ENCODE peak calls at places on chromosomes 7 and 10, in ten cellular contexts. J is ovary, Q is GM12878, O is upper lobe of left lung, L is transverse colon, I is SK-N-SH, C is stomach, W is A549, G is HepG2, H is sigmoid colon. S is an unnamed sample.
A peak's percentile ranks its signal among the peaks of the same experiment; 100 is the strongest.

GRCh38 chr7:17412883-17413282 is 114.4 kb downstream of the AHR start:
- DNase-seq in J (no peak), Q (no peak), O (no peak), L (no peak), I (no peak), C (no peak), W (no peak), G (no peak), H (no peak), S (no peak)

GRCh38 chr7:151671514-151671913 is 151.8 kb upstream of the RHEB start:
- DNase-seq in J (peak; percentile 38), Q (no peak), O (no peak), L (no peak), I (no peak), C (no peak), W (no peak), G (no peak), H (no peak), S (no peak)

GRCh38 chr10:36344240-36344639 is 702.1 kb upstream of the FZD8 start:
- DNase-seq in J (no peak), Q (no peak), O (no peak), L (no peak), I (no peak), C (no peak), W (no peak), G (no peak), H (no peak), S (no peak)

GRCh38 chr7:101271021-101271420 is 26.1 kb upstream of the FIS1 start:
- DNase-seq in J (no peak), Q (no peak), O (no peak), L (no peak), I (no peak), C (no peak), W (no peak), G (no peak), H (no peak), S (no peak)

GRCh38 chr7:29375641-29376562 is 181.3 kb downstream of the CHN2 start:
- DNase-seq in J (no peak), Q (no peak), O (no peak), L (peak; percentile 77), I (no peak), C (peak; percentile 68), W (peak; percentile 5), G (peak; percentile 71), H (no peak), S (no peak)

GRCh38 chr7:20185988-20186387 is 31.2 kb downstream of the MACC1 start:
- DNase-seq in J (no peak), Q (no peak), O (no peak), L (no peak), I (no peak), C (no peak), W (no peak), G (no peak), H (no peak), S (no peak)

GRCh38 chr7:112272921-112273561 is 66.5 kb downstream of the ZNF277 start:
- DNase-seq in J (no peak), Q (no peak), O (peak; percentile 53), L (peak; percentile 9), I (no peak), C (no peak), W (no peak), G (no peak), H (peak; percentile 53), S (no peak)

GRCh38 chr10:28147706-28148105 is 148.8 kb upstream of the ODAD2 start:
- DNase-seq in J (no peak), Q (no peak), O (no peak), L (no peak), I (no peak), C (no peak), W (no peak), G (no peak), H (no peak), S (no peak)

GRCh38 chr7:89332026-89332425 is 536.5 kb upstream of the TEX47 start:
- DNase-seq in J (no peak), Q (no peak), O (no peak), L (no peak), I (no peak), C (no peak), W (no peak), G (no peak), H (no peak), S (no peak)

GRCh38 chr7:88151119-88151790 is 68.6 kb downstream of the SRI start:
- DNase-seq in J (no peak), Q (no peak), O (no peak), L (no peak), I (no peak), C (no peak), W (no peak), G (peak; percentile 84), H (no peak), S (no peak)

GRCh38 chr7:88150018-88150417 is 69.8 kb downstream of the SRI start:
- DNase-seq in J (no peak), Q (no peak), O (no peak), L (no peak), I (no peak), C (no peak), W (no peak), G (peak; percentile 6), H (no peak), S (no peak)

GRCh38 chr7:88147949-88148348 is 71.9 kb downstream of the SRI start:
- DNase-seq in J (no peak), Q (no peak), O (no peak), L (no peak), I (no peak), C (no peak), W (no peak), G (no peak), H (no peak), S (no peak)

GRCh38 chr7:88153378-88153777 is 66.5 kb downstream of the SRI start:
- DNase-seq in J (no peak), Q (no peak), O (no peak), L (no peak), I (no peak), C (no peak), W (no peak), G (no peak), H (no peak), S (no peak)
- TF ChIP-seq EP300 in J (no peak), Q (no peak), O (no peak), L (no peak), I (no peak), C (no peak), W (no peak), G (no peak), H (no peak), S (no peak)

DNA sequence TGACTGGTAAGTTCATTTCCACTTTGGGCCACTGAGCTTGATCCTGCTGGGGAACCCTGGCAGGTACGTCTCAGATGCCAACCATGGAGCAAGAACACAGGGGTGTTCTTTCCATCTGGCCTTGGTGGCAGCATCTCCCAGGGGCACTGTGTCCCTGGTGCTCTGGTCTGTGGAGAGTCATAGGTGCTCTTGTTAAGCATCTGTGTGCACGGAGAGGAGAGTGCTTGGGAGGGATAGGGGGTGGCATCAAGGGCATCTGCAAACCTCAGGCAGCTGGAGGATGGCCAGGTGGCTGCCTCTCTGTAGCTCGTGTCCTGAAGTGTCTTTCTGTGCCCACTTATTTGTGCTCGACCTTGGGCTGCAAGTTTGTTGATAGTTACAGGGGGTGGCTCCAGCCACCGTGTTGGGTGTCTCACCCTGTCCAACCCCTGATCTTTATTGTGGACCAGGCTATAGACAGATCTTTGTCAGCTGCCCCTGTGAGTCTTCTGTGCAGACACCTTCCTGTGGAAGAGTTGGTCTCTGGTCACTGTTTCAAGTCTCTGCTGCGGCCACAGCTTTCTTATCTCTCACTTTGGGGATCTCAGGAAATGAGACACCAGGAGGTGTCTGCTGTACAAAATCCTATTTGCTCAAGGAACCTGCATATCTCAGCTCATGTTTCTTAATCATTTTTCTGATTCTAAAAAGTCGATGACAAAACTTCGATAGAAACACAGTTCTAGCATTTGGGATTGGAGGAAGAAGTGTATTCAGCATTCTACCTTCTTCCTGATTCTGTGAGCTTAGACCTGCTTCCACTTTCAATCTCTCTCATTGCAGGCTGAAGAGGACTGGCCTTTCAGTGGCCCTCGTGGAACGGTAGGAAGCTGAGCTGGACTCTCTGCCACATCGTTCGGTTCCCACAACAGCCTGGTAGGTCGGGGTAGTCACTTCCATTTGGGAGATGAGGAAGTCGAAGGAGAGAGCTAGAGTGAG is 17.2 kb upstream of the GIMAP8 start:
- DNase-seq in J (no peak), Q (peak; percentile 66), O (no peak), L (peak; percentile 25), I (no peak), C (no peak), W (no peak), G (no peak), H (no peak), S (no peak)
- TF ChIP-seq CTCF in J (no peak), Q (no peak), O (no peak), L (no peak), I (no peak), C (no peak), W (no peak), G (no peak), H (no peak), S (no peak)

DNA sequence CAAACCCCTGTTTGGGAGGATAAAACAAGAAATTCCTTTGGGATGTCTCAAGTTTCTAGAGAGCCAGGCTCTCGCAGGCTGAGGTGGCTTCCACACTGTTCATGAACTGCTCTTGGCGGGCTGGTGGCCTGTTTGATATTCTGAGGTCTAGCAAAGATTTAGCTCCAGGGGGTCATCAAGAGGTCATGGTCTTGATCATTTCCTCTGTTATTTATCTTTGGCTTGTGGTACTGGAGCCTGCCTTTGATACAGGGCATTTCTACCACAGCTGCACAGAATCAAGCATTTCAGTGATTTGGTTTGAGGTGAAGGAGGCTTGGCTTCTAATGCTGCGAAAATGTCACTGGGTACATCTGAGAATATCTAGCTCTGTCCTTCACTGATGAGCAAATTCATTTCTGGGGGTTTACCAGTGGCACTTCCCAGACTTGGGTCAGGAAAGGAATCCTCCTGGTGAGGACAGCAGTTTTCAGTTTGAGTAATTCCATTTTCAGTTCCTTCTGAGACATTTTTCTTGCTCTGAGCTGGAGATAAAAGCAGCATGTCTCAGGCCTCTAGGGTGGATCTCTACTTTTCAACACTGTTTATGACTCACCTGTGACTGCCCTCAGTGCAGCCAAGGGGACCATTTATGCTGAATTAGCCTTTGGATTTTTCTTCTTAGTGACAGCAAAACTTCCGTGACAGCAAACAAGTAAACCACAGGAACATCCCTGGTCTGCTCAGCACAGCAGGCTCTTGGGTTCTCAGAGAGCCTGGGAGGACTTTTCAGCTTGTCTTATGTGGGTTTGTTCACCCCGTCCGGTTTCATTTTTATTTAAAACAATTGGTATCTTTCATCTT is 312.0 kb downstream of the RNLS start:
- DNase-seq in J (peak; percentile 15), Q (peak; percentile 97), O (no peak), L (no peak), I (no peak), C (no peak), W (no peak), G (no peak), H (no peak), S (no peak)
- H3K27ac ChIP-seq in J (no peak overlapping the region), Q (peak overlapping the region; percentile 96), O (no peak overlapping the region), L (no peak overlapping the region), I (peak overlapping the region; percentile 43), C (peak overlapping the region; percentile 25), W (no peak overlapping the region), G (no peak overlapping the region), H (peak overlapping the region; percentile 13), S (no peak overlapping the region)

GRCh38 chr10:52927678-52928077 is 155.1 kb upstream of the MBL2 start:
- DNase-seq in J (no peak), Q (no peak), O (no peak), L (no peak), I (no peak), C (no peak), W (no peak), G (no peak), H (no peak), S (no peak)
- TF ChIP-seq EP300 in J (no peak), Q (no peak), O (no peak), L (no peak), I (no peak), C (no peak), W (no peak), G (no peak), H (no peak), S (no peak)